ENCODE peak calls at places on chromosomes 2 and 18, in nine cellular contexts. V is lower lobe of right lung, H is HCT116, U is cardiac fibroblast, M is heart left ventricle, D is NT2/D1, X is PC-3, O is sigmoid colon, Q is IMR-90. N is an unnamed sample.

GRCh38 chr2:208179028-208179609 is 10.7 kb downstream of the C2orf80 start:
- DNase-seq in V (peak; percentile 68), Q (no peak), M (no peak), X (no peak), H (no peak), U (no peak), D (no peak), O (no peak), N (no peak)

GRCh38 chr2:8907764-8908163 is 70.4 kb upstream of the KIDINS220 start:
- DNase-seq in V (no peak), X (no peak), Q (no peak), H (no peak), U (no peak), O (no peak), M (no peak), D (no peak), N (no peak)

GRCh38 chr2:152134488-152135280 is 35.8 kb upstream of the CACNB4 start:
- DNase-seq in O (no peak), D (no peak), X (no peak), H (no peak), V (no peak), M (no peak), U (peak; percentile 54), Q (peak; percentile 68), N (peak; percentile 49)

GRCh38 chr2:196750977-196751631 is 48.4 kb downstream of the GTF3C3 start:
- DNase-seq in H (peak; percentile 51), Q (peak; percentile 61), M (peak; percentile 40), V (peak; percentile 56), U (peak; percentile 84), X (peak; percentile 84), O (no peak), D (peak; percentile 61), N (peak; percentile 67)

GRCh38 chr18:37659906-37660305 is 94.3 kb upstream of the CELF4 start:
- DNase-seq in Q (no peak), U (no peak), D (no peak), V (no peak), X (no peak), M (no peak), O (no peak), H (no peak), N (no peak)

GRCh38 chr2:168592181-168592831 is 136.2 kb downstream of the CERS6 start:
- DNase-seq in U (no peak), V (no peak), Q (no peak), X (no peak), D (no peak), H (no peak), M (no peak), O (no peak), N (no peak)

GRCh38 chr2:30145826-30146336 is 926 bp upstream of the YPEL5 start:
- DNase-seq in U (no peak), V (no peak), X (no peak), O (no peak), Q (no peak), H (no peak), M (no peak), D (no peak), N (no peak)

GRCh38 chr2:118987886-118988285 is 45.9 kb downstream of the MARCO start:
- DNase-seq in Q (no peak), D (no peak), M (no peak), X (no peak), V (no peak), O (no peak), U (no peak), H (no peak), N (no peak)

DNA sequence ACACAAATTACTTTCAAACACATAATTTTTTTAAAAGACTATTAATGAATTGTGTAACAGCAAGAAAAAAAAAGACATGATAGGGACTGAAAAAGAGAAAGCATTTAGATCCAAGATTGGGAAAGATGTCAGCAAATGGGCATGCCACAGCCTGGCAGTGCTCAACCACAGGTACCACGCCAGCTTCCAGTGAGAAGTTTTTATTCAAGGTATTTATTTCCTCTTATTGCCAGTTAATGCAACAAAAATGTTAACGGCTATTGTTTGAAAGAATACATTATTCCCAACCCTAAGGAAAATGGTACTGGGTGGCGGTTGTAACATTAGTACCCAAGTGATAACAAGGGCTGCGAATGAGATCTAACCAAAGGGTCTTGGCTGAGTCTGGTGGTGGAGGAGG is 50.1 kb downstream of the TTC39C start:
- DNase-seq in D (no peak), M (no peak), X (peak; percentile 22), V (no peak), U (no peak), Q (no peak), O (no peak), H (no peak), N (no peak)
- H3K4me3 ChIP-seq in D (no peak overlapping the region), M (no peak overlapping the region), X (no peak overlapping the region), V (no peak overlapping the region), U (no peak overlapping the region), Q (no peak overlapping the region), O (no peak overlapping the region), H (no peak overlapping the region), N (no peak overlapping the region)

DNA sequence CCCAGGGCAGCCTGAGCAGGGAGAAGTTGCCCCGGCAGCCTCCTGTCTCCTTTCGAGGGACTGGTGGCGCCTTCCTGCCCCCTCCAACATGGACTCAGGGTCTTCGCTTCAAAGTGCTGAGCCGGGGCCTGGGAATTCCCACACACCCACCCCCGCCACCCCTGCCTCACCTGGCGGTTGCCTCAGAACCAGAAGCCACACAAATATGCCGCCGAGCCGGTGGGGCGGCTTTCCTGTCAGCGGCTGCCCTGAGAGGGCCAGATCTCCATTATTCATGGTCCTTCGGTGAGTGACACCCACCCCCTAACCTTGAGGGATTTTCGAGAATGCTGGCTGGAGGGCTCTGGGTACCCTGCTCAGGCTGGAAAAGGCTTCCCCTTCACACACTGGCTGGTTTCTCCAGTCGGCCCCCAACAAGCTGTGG is 71.7 kb downstream of the SMAD7 start:
- DNase-seq in D (no peak), H (no peak), U (no peak), V (peak; percentile 74), M (no peak), Q (no peak), O (peak; percentile 46), X (no peak), N (no peak)
- H3K4me3 ChIP-seq in D (no peak overlapping the region), H (no peak overlapping the region), U (no peak overlapping the region), V (peak overlapping the region; percentile 20), M (peak overlapping the region; percentile 15), Q (no peak overlapping the region), O (no peak overlapping the region), X (no peak overlapping the region), N (no peak overlapping the region)

DNA sequence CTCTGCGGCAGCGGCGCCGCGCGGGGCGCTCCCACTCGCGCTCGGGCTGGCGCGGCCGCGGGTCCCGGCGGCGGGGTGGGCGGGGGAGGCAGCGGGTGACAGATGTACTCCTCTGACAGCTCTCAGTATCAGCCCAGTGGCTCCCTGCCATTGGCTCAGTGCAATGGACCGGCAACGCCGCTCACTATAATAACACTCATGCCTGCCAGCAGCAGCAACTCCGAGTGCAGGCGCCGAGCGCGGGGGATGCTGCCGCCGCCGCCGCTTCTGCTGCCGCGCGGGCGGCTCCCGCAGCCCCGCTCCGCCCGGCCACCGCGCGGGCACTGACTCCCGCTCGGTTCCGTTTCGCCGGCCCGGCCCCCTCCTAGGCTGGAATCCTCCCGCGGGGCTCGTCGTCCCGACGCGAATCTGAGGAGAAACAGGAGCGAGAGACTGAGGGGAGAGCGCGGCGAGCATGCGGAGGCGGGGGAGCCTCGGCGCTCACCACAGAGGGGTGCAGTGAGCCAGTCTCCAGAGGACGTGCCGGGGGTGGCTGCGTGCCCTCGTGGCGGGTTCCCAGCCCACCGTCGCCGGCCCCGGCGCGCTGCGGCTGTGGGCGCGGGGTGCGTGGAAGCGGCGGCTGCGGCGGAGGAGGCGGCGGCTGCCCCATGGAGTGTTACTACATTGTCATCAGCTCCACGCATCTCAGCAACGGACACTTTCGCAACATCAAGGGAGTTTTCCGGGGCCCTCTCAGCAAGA is at the start of gene ZNF804A:
- DNase-seq in H (no peak), O (peak; percentile 64), D (no peak), M (peak; percentile 50), U (peak; percentile 45), V (peak; percentile 77), Q (peak; percentile 52), X (peak; percentile 27), N (peak; percentile 37)
- H3K4me3 ChIP-seq in H (peak within 1 kb of the TSS; percentile 41), O (peak within 1 kb of the TSS; percentile 59), D (peak within 1 kb of the TSS; percentile 67), M (peak within 1 kb of the TSS; percentile 54), U (peak within 1 kb of the TSS; percentile 62), V (peak within 1 kb of the TSS; percentile 63), Q (peak within 1 kb of the TSS; percentile 82), X (peak within 1 kb of the TSS; percentile 63), N (peak within 1 kb of the TSS; percentile 54)

DNA sequence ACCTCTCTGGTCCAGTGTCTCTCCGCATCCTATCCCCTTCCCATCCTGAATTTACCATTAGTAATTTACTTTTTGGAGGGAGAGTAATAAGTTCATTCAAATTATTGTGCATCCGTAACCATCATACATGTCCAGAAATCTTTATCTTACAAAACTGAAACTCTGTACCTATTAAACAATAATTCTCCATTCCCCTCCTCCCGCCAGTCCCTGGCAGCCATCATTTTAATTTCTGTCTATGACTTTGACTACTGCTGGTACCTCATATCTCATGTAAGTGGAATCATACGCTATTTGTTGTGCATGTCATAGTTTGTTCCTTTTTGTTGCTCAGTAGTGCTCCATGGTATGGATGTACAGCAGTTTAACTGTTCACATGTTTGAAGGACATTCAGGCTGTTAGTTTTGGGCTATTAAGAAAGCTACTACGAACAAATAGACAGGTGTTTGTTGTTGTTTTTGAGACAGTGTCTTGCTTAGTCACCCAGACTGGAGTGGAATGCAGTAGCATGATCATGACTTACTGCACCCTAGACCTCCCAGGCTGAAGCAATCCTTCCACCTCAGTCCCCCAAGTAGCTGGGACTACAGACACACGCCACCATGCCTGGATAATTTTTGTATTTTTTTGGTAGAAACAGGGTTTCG is 2.0 kb downstream of the LIMS1 start:
- DNase-seq in U (peak; percentile 78), X (peak; percentile 39), O (no peak), H (no peak), D (no peak), V (no peak), M (no peak), Q (peak; percentile 62), N (peak; percentile 62)
- H3K4me3 ChIP-seq in U (peak overlapping the region; percentile 75), X (peak overlapping the region; percentile 85), O (peak overlapping the region; percentile 89), H (no peak overlapping the region), D (no peak overlapping the region), V (peak overlapping the region; percentile 88), M (peak overlapping the region; percentile 98), Q (peak overlapping the region; percentile 75), N (peak overlapping the region; percentile 68)

GRCh38 chr2:33810046-33810835 is 211.1 kb upstream of the FAM98A start:
- DNase-seq in O (no peak), V (no peak), X (peak; percentile 25), D (peak; percentile 57), H (no peak), Q (no peak), U (no peak), M (no peak), N (peak; percentile 72)
- H3K4me3 ChIP-seq in O (no peak overlapping the region), V (no peak overlapping the region), X (no peak overlapping the region), D (no peak overlapping the region), H (no peak overlapping the region), Q (no peak overlapping the region), U (no peak overlapping the region), M (no peak overlapping the region), N (no peak overlapping the region)

GRCh38 chr18:6837904-6838303 is 108.4 kb downstream of the ARHGAP28 start:
- DNase-seq in X (no peak), O (no peak), M (no peak), H (no peak), V (no peak), U (no peak), D (no peak), Q (no peak), N (no peak)

GRCh38 chr18:6842081-6842480 is 112.6 kb downstream of the ARHGAP28 start:
- DNase-seq in O (no peak), Q (no peak), U (no peak), M (no peak), H (no peak), X (no peak), D (no peak), V (no peak), N (no peak)

GRCh38 chr18:6843308-6843707 is 113.8 kb downstream of the ARHGAP28 start:
- DNase-seq in Q (no peak), D (no peak), H (no peak), V (no peak), X (no peak), M (no peak), U (no peak), O (no peak), N (no peak)
- H3K4me3 ChIP-seq in Q (no peak overlapping the region), D (no peak overlapping the region), H (no peak overlapping the region), V (no peak overlapping the region), X (no peak overlapping the region), M (no peak overlapping the region), U (no peak overlapping the region), O (no peak overlapping the region), N (no peak overlapping the region)